ENCODE peak calls at places on chromosomes 3 and 15, in six cellular contexts. P, G, N, U, S and C are unnamed samples.

GRCh38 chr3:104628185-104628789 is 738.4 kb upstream of the ALCAM start:
- DNase-seq in P (no peak), G (peak; percentile 80), N (peak; percentile 30), U (no peak), S (peak; percentile 73), C (peak; percentile 3)

GRCh38 chr3:171687998-171688397 is 122.3 kb downstream of the PLD1 start:
- DNase-seq in P (no peak), G (no peak), N (no peak), U (no peak), S (no peak), C (no peak)

GRCh38 chr3:142180761-142181362 is 31.5 kb upstream of the TFDP2 start:
- DNase-seq in P (peak; percentile 35), G (peak; percentile 71), N (peak; percentile 30), U (no peak), S (peak; percentile 34), C (peak; percentile 59)

GRCh38 chr3:183966361-183966791 is 51.3 kb downstream of the ABCC5 start:
- DNase-seq in P (no peak), G (no peak), N (no peak), U (no peak), S (no peak), C (no peak)

GRCh38 chr15:83694030-83694429 is 40.1 kb downstream of the ADAMTSL3 start:
- DNase-seq in P (no peak), G (peak; percentile 60), N (peak; percentile 15), U (no peak), S (peak; percentile 32), C (peak; percentile 1)

GRCh38 chr3:78604328-78604727 is 1163.5 kb downstream of the ROBO1 start:
- DNase-seq in P (no peak), G (no peak), N (no peak), U (no peak), S (peak; percentile 80), C (no peak)

GRCh38 chr3:27596334-27596841 is 112.2 kb upstream of the SLC4A7 start:
- DNase-seq in P (no peak), G (no peak), N (no peak), U (no peak), S (peak; percentile 54), C (no peak)

GRCh38 chr15:77966540-77967290 is 110.8 kb downstream of the TBC1D2B start:
- DNase-seq in P (no peak), G (peak; percentile 70), N (peak; percentile 92), U (no peak), S (peak; percentile 62), C (peak; percentile 54)

GRCh38 chr15:45555914-45556608 is 31.1 kb upstream of the BLOC1S6 start:
- DNase-seq in P (no peak), G (no peak), N (no peak), U (no peak), S (no peak), C (no peak)

GRCh38 chr3:152058906-152059305 is 185.5 kb downstream of the SUCNR1 start:
- DNase-seq in P (no peak), G (no peak), N (no peak), U (no peak), S (peak; percentile 45), C (no peak)

GRCh38 chr15:95558916-95559315 is 771.6 kb upstream of the NR2F2 start:
- DNase-seq in P (no peak), G (no peak), N (no peak), U (no peak), S (peak; percentile 40), C (no peak)

GRCh38 chr3:61903931-61904657 is 342.7 kb downstream of the PTPRG start:
- DNase-seq in P (no peak), G (no peak), N (no peak), U (no peak), S (peak; percentile 37), C (no peak)

GRCh38 chr15:72382146-72382545 is 6.3 kb upstream of the HEXA start:
- DNase-seq in P (no peak), G (peak; percentile 34), N (no peak), U (no peak), S (no peak), C (no peak)

GRCh38 chr3:158434412-158435038 is 136.5 kb upstream of the MLF1 start:
- DNase-seq in P (peak; percentile 86), G (peak; percentile 86), N (peak; percentile 5), U (peak; percentile 71), S (peak; percentile 60), C (peak; percentile 38)

GRCh38 chr3:113053169-113053568 is 62.4 kb downstream of the GTPBP8 start:
- DNase-seq in P (no peak), G (no peak), N (no peak), U (no peak), S (no peak), C (no peak)

GRCh38 chr15:66770518-66771350 is 68.7 kb downstream of the SMAD6 start:
- DNase-seq in P (no peak), G (no peak), N (no peak), U (no peak), S (no peak), C (no peak)

GRCh38 chr15:38994310-38994709 is 429.7 kb upstream of the RASGRP1 start:
- DNase-seq in P (no peak), G (no peak), N (no peak), U (no peak), S (no peak), C (no peak)

GRCh38 chr3:195774917-195775316 is 36.8 kb downstream of the MUC4 start:
- DNase-seq in P (peak; percentile 88), G (peak; percentile 81), N (peak; percentile 39), U (no peak), S (no peak), C (peak; percentile 49)

GRCh38 chr3:120791958-120792357 is 49.4 kb downstream of the GTF2E1 start:
- DNase-seq in P (no peak), G (no peak), N (peak; percentile 5), U (no peak), S (peak; percentile 80), C (no peak)

GRCh38 chr15:35748105-35748504 is 202.1 kb upstream of the DPH6 start:
- DNase-seq in P (no peak), G (peak; percentile 24), N (no peak), U (no peak), S (no peak), C (no peak)

GRCh38 chr3:131147534-131147933 is 120.9 kb downstream of the NEK11 start:
- DNase-seq in P (no peak), G (no peak), N (no peak), U (no peak), S (no peak), C (no peak)

GRCh38 chr3:131143802-131144201 is 117.1 kb downstream of the NEK11 start:
- DNase-seq in P (no peak), G (no peak), N (no peak), U (no peak), S (no peak), C (no peak)

GRCh38 chr3:131141770-131142169 is 115.1 kb downstream of the NEK11 start:
- DNase-seq in P (no peak), G (no peak), N (no peak), U (no peak), S (no peak), C (no peak)

GRCh38 chr3:131140891-131141290 is 114.2 kb downstream of the NEK11 start:
- DNase-seq in P (no peak), G (no peak), N (no peak), U (no peak), S (no peak), C (no peak)

DNA sequence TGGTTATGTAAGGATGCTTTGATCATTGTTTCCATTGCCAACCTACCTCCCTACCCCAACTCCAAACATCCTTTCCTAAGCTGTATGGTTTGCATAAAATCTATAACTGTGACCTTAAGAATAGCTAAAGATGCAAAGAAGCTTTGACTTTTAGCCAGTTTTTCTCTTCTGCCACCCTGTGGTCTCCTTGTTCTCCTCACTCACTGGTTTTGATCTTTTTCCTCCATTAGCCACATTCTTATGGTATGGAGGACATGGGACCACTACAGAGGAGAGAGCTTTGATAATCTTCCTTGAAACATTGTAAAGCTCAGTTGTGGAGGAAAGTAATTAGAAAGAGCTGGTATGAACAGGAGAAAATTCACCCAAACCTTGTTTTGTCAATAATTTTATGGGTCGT is 115.9 kb downstream of the NEK11 start:
- DNase-seq in P (no peak), G (peak; percentile 8), N (no peak), U (no peak), S (peak; percentile 1), C (no peak)
- TF ChIP-seq CTCF in P (no peak), G (no peak), N (no peak), U (no peak), S (no peak), C (no peak)

DNA sequence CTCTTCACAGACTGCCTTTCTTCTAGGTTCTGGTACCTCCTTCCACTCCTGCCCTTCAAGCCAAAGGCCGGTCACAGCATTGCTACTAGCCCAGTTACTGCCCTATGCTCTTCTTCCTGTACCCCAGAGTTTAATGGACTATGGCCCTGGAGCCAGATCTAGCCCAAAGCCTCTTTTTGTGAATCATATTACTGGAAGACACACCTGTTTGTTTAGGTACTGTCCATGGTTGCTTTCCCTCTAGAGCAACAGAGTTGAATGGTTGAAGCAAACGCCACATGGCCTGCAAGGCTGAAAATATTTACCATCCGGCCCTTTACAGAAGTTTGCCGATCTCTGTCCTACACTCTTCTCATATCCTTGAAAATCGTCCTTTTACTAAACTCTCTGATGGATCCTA is 47.0 kb downstream of the PDZRN3 start:
- DNase-seq in P (no peak), G (no peak), N (no peak), U (no peak), S (no peak), C (no peak)
- H3K27ac ChIP-seq in P (no peak overlapping the region), G (no peak overlapping the region), N (no peak overlapping the region), U (no peak overlapping the region), S (no peak overlapping the region), C (no peak overlapping the region)

DNA sequence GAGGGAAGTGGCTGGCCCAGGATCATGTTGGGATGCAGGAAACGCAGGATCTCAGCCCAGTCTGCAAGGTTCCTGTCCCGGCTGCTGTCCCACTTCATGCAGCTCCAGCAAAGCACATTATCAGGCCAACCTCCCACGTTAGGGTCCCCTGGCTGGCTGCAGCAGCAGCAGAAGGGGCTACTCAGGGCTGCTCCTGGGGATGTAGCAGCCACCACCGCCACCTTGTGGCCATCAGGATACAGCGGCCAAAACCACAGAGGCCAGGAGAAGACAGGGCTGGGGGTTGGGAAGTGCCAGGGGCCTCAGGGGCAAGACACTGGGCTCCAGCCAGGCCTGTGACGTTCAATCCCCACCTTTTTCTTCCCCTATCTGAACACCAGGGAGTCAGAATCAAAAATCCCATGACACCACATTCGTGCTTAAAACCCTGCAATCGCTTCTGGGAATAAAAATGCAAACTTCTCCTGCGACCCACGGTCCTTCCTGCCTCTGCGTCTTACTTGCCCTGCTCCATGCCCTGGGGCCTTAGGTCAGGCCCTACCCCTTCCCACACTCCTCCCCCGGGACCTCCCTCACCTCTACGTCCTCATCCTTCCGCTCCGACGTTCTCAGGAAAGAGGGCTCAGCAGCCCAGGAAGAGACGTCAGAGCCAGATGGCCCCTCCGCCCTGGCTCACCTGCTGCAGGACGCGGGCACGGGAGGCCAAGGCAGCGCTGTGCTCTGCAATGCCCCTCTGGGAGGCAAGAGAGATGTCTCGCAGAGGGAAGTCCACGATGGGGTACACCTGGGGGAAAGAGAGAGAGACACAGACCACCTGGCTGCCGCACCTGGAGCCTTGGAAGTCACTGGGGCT is 21.5 kb downstream of the SSUH2 start:
- DNase-seq in P (peak; percentile 84), G (peak; percentile 90), N (peak; percentile 85), U (peak; percentile 78), S (peak; percentile 70), C (peak; percentile 37)
- H3K4me3 ChIP-seq in P (no peak overlapping the region), G (no peak overlapping the region), N (no peak overlapping the region), U (no peak overlapping the region), S (no peak overlapping the region), C (no peak overlapping the region)

DNA sequence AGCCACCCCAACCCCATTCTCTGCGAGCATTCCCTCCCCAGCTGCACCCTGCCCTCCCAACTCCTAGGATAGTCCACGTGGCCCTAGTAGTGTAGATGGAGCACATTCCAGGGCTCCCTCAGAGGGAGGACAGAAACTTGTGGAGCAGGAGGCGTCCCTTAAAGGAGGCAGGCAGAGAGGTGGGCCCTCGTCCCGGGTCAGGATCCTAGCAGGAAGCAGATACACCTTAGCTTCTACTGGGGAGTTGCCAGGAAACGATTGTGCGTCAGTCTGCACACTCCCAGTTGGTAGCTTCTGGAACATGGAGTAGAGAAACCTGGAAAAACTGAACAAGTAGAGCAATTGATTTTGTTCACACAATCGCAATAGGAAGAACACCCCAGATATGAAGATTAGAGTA is 43.9 kb upstream of the KLHL25 start:
- DNase-seq in P (no peak), G (no peak), N (no peak), U (no peak), S (no peak), C (no peak)
- TF ChIP-seq CTCF in P (no peak), G (no peak), N (no peak), U (no peak), S (no peak), C (no peak)